ENCODE peak calls at places on chromosome 20, in six cellular contexts. G is A549, U is HepG2, D is K562, S is endothelial cell of umbilical vein, W is GM12878. N is an unnamed sample.

GRCh38 chr20:14069796-14070195 is 74.5 kb downstream of the MACROD2 start:
- DNase-seq in G (no peak), U (no peak), D (no peak), S (no peak), W (no peak), N (peak; percentile 29)

GRCh38 chr20:49508435-49509199 is 26.1 kb upstream of the KCNB1 start:
- DNase-seq in G (peak; percentile 52), U (peak; percentile 56), D (peak; percentile 42), S (peak; percentile 44), W (peak; percentile 7), N (peak; percentile 64)

GRCh38 chr20:19832875-19833274 is 74.8 kb downstream of the RIN2 start:
- DNase-seq in G (no peak), U (no peak), D (no peak), S (no peak), W (no peak), N (peak; percentile 38)

GRCh38 chr20:21862958-21863357 is 157.5 kb downstream of the PAX1 start:
- DNase-seq in G (no peak), U (no peak), D (no peak), S (no peak), W (no peak), N (no peak)

GRCh38 chr20:16399801-16400200 is 173.4 kb downstream of the KIF16B start:
- DNase-seq in G (no peak), U (no peak), D (no peak), S (no peak), W (no peak), N (no peak)

GRCh38 chr20:2874456-2874855 is 1.2 kb downstream of the PTPRA start:
- DNase-seq in G (no peak), U (no peak), D (no peak), S (peak; percentile 27), W (no peak), N (peak; percentile 28)

GRCh38 chr20:43915209-43916072 is 789 bp downstream of the TOX2 start:
- DNase-seq in G (no peak), U (no peak), D (no peak), S (peak; percentile 32), W (no peak), N (peak; percentile 16)

GRCh38 chr20:25065044-25065624 is 7.2 kb upstream of the ACSS1 start:
- DNase-seq in G (no peak), U (no peak), D (no peak), S (no peak), W (no peak), N (no peak)

GRCh38 chr20:63135411-63135810 is 80.5 kb downstream of the YTHDF1 start:
- DNase-seq in G (no peak), U (no peak), D (peak; percentile 58), S (no peak), W (no peak), N (no peak)

GRCh38 chr20:24742436-24742835 is 206.6 kb upstream of the CST7 start:
- DNase-seq in G (no peak), U (no peak), D (no peak), S (no peak), W (no peak), N (no peak)

GRCh38 chr20:4371623-4372246 is 350.0 kb upstream of the PRND start:
- DNase-seq in G (no peak), U (no peak), D (no peak), S (no peak), W (no peak), N (peak; percentile 43)

GRCh38 chr20:41717464-41717863 is 99.3 kb upstream of the CHD6 start:
- DNase-seq in G (no peak), U (no peak), D (no peak), S (no peak), W (no peak), N (no peak)

GRCh38 chr20:54345817-54346216 is 129.6 kb upstream of the DOK5 start:
- DNase-seq in G (no peak), U (no peak), D (no peak), S (no peak), W (no peak), N (no peak)

GRCh38 chr20:5612476-5613291 is 137.5 kb upstream of the SHLD1 start:
- DNase-seq in G (no peak), U (no peak), D (no peak), S (peak; percentile 55), W (no peak), N (no peak)

GRCh38 chr20:14937021-14937420 is 599.6 kb upstream of the FLRT3 start:
- DNase-seq in G (no peak), U (no peak), D (no peak), S (no peak), W (no peak), N (no peak)

GRCh38 chr20:50759678-50760077 is 28.3 kb downstream of the PARD6B start:
- DNase-seq in G (no peak), U (no peak), D (no peak), S (no peak), W (no peak), N (peak; percentile 49)

GRCh38 chr20:50762045-50762422 is 30.7 kb downstream of the PARD6B start:
- DNase-seq in G (no peak), U (no peak), D (no peak), S (no peak), W (no peak), N (no peak)

GRCh38 chr20:50765674-50766073 is 29.2 kb upstream of the BCAS4 start:
- DNase-seq in G (peak; percentile 56), U (no peak), D (no peak), S (no peak), W (no peak), N (no peak)

GRCh38 chr20:50758992-50759391 is 27.6 kb downstream of the PARD6B start:
- DNase-seq in G (no peak), U (no peak), D (no peak), S (no peak), W (no peak), N (no peak)

DNA sequence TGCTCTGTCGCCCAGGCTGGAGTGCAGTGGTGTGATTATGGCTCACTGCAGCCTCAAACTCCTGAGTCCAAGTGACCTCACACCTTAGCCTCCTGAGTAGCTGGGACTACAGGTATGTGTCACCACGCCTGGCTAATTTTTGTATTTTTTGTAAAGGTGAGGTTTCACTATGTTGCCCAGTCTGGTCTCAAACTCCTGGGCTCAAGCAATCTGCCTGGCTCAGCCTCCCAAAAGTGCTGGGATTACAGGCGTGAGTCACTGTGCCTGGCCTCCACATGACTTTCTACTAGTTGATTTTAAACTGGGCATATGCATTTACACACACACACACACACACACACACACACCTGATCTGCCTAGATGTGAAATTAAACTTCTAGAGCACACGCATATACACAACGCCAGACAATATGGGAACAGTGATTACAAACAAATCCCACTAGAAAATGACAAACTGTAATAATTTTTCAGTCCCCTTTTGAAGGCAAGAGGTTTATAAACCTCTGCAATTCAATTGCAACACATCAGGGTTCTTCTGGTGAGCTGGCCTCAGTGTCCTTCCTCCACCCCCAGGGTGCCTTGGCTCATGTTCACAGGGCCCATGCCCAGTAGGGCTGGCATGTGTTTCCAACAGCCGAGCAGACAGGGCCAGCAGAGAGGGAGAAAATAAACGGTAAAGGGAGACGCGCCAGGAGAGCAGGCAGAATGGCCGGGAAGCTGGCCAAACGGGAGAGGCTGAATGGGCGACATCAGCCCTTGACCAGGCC is 31.2 kb downstream of the PARD6B start:
- DNase-seq in G (peak; percentile 91), U (peak; percentile 34), D (no peak), S (no peak), W (no peak), N (no peak)
- TF ChIP-seq MYC in G (no peak), U (no peak), D (no peak), S (no peak), W (no peak), N (no peak)

GRCh38 chr20:38460040-38460623 is 12.5 kb upstream of the RALGAPB start:
- DNase-seq in G (peak; percentile 88), U (peak; percentile 92), D (peak; percentile 56), S (peak; percentile 87), W (no peak), N (peak; percentile 40)
- TF ChIP-seq MYC in G (no peak), U (no peak), D (no peak), S (no peak), W (no peak), N (no peak)

GRCh38 chr20:58227391-58228102 is 906 bp downstream of the ANKRD60 start:
- DNase-seq in G (no peak), U (no peak), D (no peak), S (no peak), W (no peak), N (no peak)

GRCh38 chr20:58229198-58229802 is 847 bp upstream of the ANKRD60 start:
- DNase-seq in G (no peak), U (no peak), D (no peak), S (no peak), W (no peak), N (no peak)

GRCh38 chr20:58225490-58226200 is 2.8 kb downstream of the ANKRD60 start:
- DNase-seq in G (no peak), U (no peak), D (no peak), S (no peak), W (no peak), N (no peak)

GRCh38 chr20:58228484-58229197 is at the start of gene ANKRD60:
- DNase-seq in G (no peak), U (no peak), D (peak; percentile 77), S (peak; percentile 36), W (no peak), N (peak; percentile 62)

DNA sequence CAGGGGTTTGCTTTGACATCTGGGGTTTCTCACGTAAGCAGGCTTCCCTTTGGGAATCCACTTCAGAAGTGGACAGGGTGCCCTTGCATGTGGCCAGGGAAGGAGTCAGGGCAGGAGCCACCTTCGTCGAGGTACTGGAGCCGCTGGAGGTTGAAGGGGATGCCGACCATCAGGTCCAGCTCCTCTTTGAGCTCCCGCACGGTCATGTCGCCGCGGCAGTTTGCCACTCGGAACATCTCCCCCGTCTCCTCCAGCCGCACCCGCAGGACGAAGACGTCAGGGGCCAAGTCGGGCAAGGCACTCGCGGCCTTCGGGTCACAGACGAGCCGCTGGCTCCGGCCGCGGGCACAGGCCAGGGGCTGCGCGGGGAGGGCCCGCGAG is 360 bp downstream of the ANKRD60 start:
- DNase-seq in G (no peak), U (no peak), D (no peak), S (no peak), W (no peak), N (peak; percentile 19)
- TF ChIP-seq MYC in G (no peak), U (no peak), D (no peak), S (no peak), W (no peak), N (no peak)

GRCh38 chr20:46214831-46215488 is 93.3 kb downstream of the CDH22 start:
- DNase-seq in G (no peak), U (no peak), D (no peak), S (no peak), W (no peak), N (no peak)

GRCh38 chr20:46215913-46216707 is 92.2 kb downstream of the CDH22 start:
- DNase-seq in G (peak; percentile 22), U (peak; percentile 55), D (peak; percentile 78), S (peak; percentile 18), W (no peak), N (peak; percentile 97)

GRCh38 chr20:46212252-46212651 is 94.1 kb downstream of the CD40 start:
- DNase-seq in G (no peak), U (no peak), D (no peak), S (no peak), W (no peak), N (no peak)

GRCh38 chr20:46212876-46213275 is 94.8 kb downstream of the CD40 start:
- DNase-seq in G (no peak), U (no peak), D (no peak), S (no peak), W (no peak), N (no peak)

GRCh38 chr20:46213946-46214830 is 94.1 kb downstream of the CDH22 start:
- DNase-seq in G (no peak), U (no peak), D (no peak), S (no peak), W (no peak), N (peak; percentile 59)
- TF ChIP-seq MYC in G (no peak), U (no peak), D (no peak), S (no peak), W (no peak), N (no peak)

N was measured in NB4.